ENCODE peak calls at places on chromosomes 3 and 15, in six cellular contexts. K is mesendoderm, C is ovary, E is tibial nerve, M is heart right ventricle, L is lung. Q is an unnamed sample.
A peak's percentile ranks its signal among the peaks of the same experiment; 100 is the strongest.

GRCh38 chr3:41681479-41681878 is 280.4 kb downstream of the ULK4 start:
- DNase-seq in K (peak; percentile 96), C (no peak), E (no peak), M (no peak), L (peak; percentile 38), Q (peak; percentile 75)

GRCh38 chr3:182524711-182525401 is 268.4 kb upstream of the ATP11B start:
- DNase-seq in K (no peak), C (no peak), E (no peak), M (no peak), L (no peak), Q (no peak)

GRCh38 chr3:139319428-139320402 is 24.1 kb upstream of the MRPS22 start:
- DNase-seq in K (peak; percentile 77), C (no peak), E (no peak), M (no peak), L (no peak), Q (no peak)

GRCh38 chr15:68612533-68612932 is 33.7 kb downstream of the CORO2B start:
- DNase-seq in K (no peak), C (no peak), E (no peak), M (no peak), L (no peak), Q (no peak)

GRCh38 chr3:158520433-158520832 is 50.6 kb upstream of the MLF1 start:
- DNase-seq in K (no peak), C (no peak), E (no peak), M (no peak), L (no peak), Q (no peak)

GRCh38 chr3:52518723-52519444 is 14.8 kb downstream of the NT5DC2 start:
- DNase-seq in K (peak; percentile 45), C (no peak), E (no peak), M (no peak), L (no peak), Q (no peak)

GRCh38 chr15:40511093-40511471 is 40.3 kb downstream of the CHST14 start:
- DNase-seq in K (peak; percentile 15), C (no peak), E (no peak), M (no peak), L (no peak), Q (no peak)

GRCh38 chr15:85687329-85687728 is 107.4 kb downstream of the KLHL25 start:
- DNase-seq in K (no peak), C (no peak), E (no peak), M (no peak), L (no peak), Q (no peak)

GRCh38 chr15:91265431-91265940 is 165.4 kb downstream of the SV2B start:
- DNase-seq in K (no peak), C (no peak), E (peak; percentile 22), M (no peak), L (no peak), Q (no peak)

GRCh38 chr3:156643729-156644389 is 30.5 kb upstream of the TIPARP start:
- DNase-seq in K (no peak), C (no peak), E (no peak), M (no peak), L (no peak), Q (peak; percentile 9)

GRCh38 chr3:123285066-123285465 is 83.3 kb downstream of the SEC22A start:
- DNase-seq in K (no peak), C (no peak), E (no peak), M (no peak), L (no peak), Q (no peak)

GRCh38 chr3:11717768-11718581 is 74.3 kb upstream of the VGLL4 start:
- DNase-seq in K (no peak), C (peak; percentile 34), E (peak; percentile 12), M (no peak), L (no peak), Q (peak; percentile 61)

GRCh38 chr3:130609166-130609574 is 92.2 kb downstream of the COL6A6 start:
- DNase-seq in K (no peak), C (peak; percentile 48), E (peak; percentile 8), M (peak; percentile 31), L (no peak), Q (no peak)

GRCh38 chr3:40546811-40547210 is 22.1 kb downstream of the ZNF621 start:
- DNase-seq in K (no peak), C (no peak), E (no peak), M (no peak), L (no peak), Q (peak; percentile 2)

GRCh38 chr3:52679139-52679538 is 6.6 kb downstream of the PBRM1 start:
- DNase-seq in K (no peak), C (no peak), E (no peak), M (no peak), L (no peak), Q (no peak)

GRCh38 chr3:159928692-159929091 is 59.9 kb upstream of the IL12A start:
- DNase-seq in K (peak; percentile 76), C (no peak), E (no peak), M (no peak), L (no peak), Q (peak; percentile 88)

GRCh38 chr3:31973081-31973480 is 8.0 kb downstream of the OSBPL10 start:
- DNase-seq in K (no peak), C (no peak), E (no peak), M (no peak), L (no peak), Q (no peak)

GRCh38 chr3:153315781-153316180 is 153.8 kb downstream of the RAP2B start:
- DNase-seq in K (no peak), C (no peak), E (no peak), M (no peak), L (no peak), Q (peak; percentile 47)

GRCh38 chr3:161137260-161137659 is 32.1 kb upstream of the B3GALNT1 start:
- DNase-seq in K (no peak), C (no peak), E (no peak), M (no peak), L (no peak), Q (no peak)

GRCh38 chr3:10926831-10927521 is 65.6 kb upstream of the SLC6A1 start:
- DNase-seq in K (no peak), C (no peak), E (no peak), M (no peak), L (no peak), Q (no peak)

DNA sequence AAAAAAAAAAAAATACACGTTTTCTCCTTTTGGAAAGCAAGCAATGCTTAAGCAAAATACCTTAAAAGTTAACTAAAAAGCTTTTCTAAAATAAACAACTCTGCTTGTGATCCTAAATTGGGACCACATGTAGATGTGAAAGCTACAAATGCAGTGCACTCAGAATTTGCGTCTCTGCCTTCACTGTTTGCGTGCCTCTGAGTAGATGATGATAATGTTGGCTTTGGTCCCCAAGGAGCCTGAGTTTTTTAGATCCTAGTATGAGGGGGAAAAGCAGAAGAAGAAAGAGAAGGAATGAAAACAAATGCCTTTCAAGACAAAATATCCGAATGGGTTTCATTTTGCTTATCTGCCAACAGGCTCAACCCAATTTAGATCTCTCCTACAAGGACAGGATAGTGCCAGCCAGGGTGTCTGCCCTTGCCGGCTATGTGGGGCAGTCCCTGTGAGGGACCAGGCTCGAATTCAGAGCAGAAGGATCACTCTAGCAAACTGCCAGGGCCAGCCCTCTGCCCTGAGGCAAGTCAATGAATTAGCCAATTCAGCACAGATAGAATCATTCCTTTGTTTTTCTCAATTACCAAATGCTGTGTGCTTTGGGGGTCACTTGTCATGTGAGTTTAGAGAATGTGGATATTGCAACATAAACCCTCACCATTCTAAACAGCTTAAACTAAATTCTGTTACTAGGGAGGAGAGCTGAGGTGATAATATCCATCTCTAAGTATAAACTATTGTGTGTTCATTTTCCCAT is 28.5 kb downstream of the SCG5 start:
- DNase-seq in K (peak; percentile 83), C (no peak), E (peak; percentile 32), M (peak; percentile 13), L (no peak), Q (peak; percentile 72)
- H3K27ac ChIP-seq in K (no peak overlapping the region), C (no peak overlapping the region), E (peak overlapping the region; percentile 76), M (no peak overlapping the region), L (no peak overlapping the region), Q (peak overlapping the region; percentile 27)

GRCh38 chr15:70072479-70072878 is 25.2 kb downstream of the TLE3 start:
- DNase-seq in K (no peak), C (no peak), E (no peak), M (no peak), L (no peak), Q (no peak)
- H3K4me1 ChIP-seq in K (no peaks in the 10 kb centered on the region), C (peaks cover 2% of the 10 kb centered on the region), E (no peaks in the 10 kb centered on the region), M (no peaks in the 10 kb centered on the region), L (peaks cover 4% of the 10 kb centered on the region), Q (no peaks in the 10 kb centered on the region)

GRCh38 chr3:43706342-43706741 is 15.6 kb downstream of the ABHD5 start:
- DNase-seq in K (no peak), C (no peak), E (no peak), M (no peak), L (no peak), Q (no peak)
- H3K27ac ChIP-seq in K (no peak overlapping the region), C (no peak overlapping the region), E (no peak overlapping the region), M (no peak overlapping the region), L (no peak overlapping the region), Q (no peak overlapping the region)

DNA sequence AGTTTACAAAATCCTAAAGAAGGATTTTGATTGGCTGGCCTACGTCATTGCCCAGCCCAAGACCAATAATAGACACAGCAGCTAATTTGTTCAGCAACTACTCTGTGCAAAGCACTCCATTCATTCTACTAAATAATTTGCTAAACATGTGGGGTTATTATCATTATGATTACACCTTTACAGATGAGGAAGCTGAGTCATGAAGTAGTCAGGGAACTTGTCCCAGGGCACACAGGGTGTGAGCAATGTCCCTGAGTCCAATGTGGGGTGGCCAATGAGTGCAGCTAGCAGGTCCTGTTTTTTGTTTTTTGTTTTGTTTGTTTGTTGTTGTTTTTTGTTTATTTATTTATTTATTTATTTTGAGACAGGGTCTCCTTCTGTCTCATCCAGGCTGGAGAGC is 183.6 kb downstream of the ABHD5 start:
- DNase-seq in K (no peak), C (no peak), E (no peak), M (no peak), L (no peak), Q (peak; percentile 6)
- H3K4me1 ChIP-seq in K (peaks cover 7% of the 10 kb centered on the region), C (peaks cover 4% of the 10 kb centered on the region), E (no peaks in the 10 kb centered on the region), M (no peaks in the 10 kb centered on the region), L (peaks cover 3% of the 10 kb centered on the region), Q (peaks cover 42% of the 10 kb centered on the region)

GRCh38 chr3:105907790-105908189 is 39.0 kb upstream of the CBLB start:
- DNase-seq in K (no peak), C (no peak), E (no peak), M (no peak), L (no peak), Q (no peak)

GRCh38 chr3:105906345-105906744 is 37.5 kb upstream of the CBLB start:
- DNase-seq in K (no peak), C (no peak), E (no peak), M (no peak), L (no peak), Q (no peak)

GRCh38 chr3:105904683-105905320 is 36.0 kb upstream of the CBLB start:
- DNase-seq in K (no peak), C (no peak), E (no peak), M (no peak), L (no peak), Q (no peak)

GRCh38 chr3:105905328-105905727 is 36.5 kb upstream of the CBLB start:
- DNase-seq in K (no peak), C (no peak), E (no peak), M (no peak), L (no peak), Q (no peak)

DNA sequence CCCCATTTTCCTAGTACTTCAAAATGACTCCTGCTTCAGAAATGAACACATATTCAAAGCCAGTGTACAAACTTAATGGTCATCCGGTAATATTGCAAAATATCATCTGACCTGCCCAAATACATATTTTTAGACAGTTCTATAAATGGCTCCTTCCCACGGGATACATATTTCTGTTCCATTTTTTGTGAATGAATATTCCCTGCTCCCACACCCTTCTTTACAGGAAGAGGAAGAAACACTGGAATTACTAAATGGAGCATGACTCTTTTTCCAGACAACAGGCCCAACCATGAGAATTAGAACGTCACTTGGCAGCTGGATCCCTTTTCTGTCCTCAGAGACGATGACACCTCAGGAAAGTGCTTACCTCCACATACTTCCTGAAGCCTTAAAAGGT is 38.0 kb upstream of the CBLB start:
- DNase-seq in K (no peak), C (no peak), E (peak; percentile 65), M (no peak), L (peak; percentile 32), Q (no peak)
- H3K27ac ChIP-seq in K (no peak overlapping the region), C (no peak overlapping the region), E (peak overlapping the region; percentile 90), M (peak overlapping the region; percentile 64), L (peak overlapping the region; percentile 66), Q (no peak overlapping the region)